ENCODE peak calls at places on chromosomes 5 and 9, in eight cellular contexts. C is neuronal stem cell, J is H9, F is IMR-90, P is SK-N-SH, D is fibroblast of lung, H is endodermal cell, Y is mammary epithelial cell. A is an unnamed sample.

GRCh38 chr5:470961-471749 is 28.2 kb downstream of the EXOC3 start:
- DNase-seq in C (no peak), J (no peak), F (no peak), P (no peak), D (no peak), H (peak), Y (no peak), A (no peak)

GRCh38 chr9:8389531-8389930 is 590.0 kb upstream of the DMAC1 start:
- DNase-seq in C (no peak), J (no peak), F (no peak), P (no peak), D (no peak), H (no peak), Y (no peak), A (no peak)

GRCh38 chr9:127762111-127762676 is 16.3 kb downstream of the SH2D3C start:
- DNase-seq in C (no peak), J (no peak), F (no peak), P (no peak), D (no peak), H (no peak), Y (no peak), A (no peak)

GRCh38 chr9:15329539-15330109 is 22.6 kb upstream of the TTC39B start:
- DNase-seq in C (no peak), J (no peak), F (no peak), P (no peak), D (no peak), H (no peak), Y (no peak), A (no peak)

GRCh38 chr9:24817756-24818155 is 272.1 kb upstream of the IZUMO3 start:
- DNase-seq in C (no peak), J (no peak), F (no peak), P (no peak), D (no peak), H (no peak), Y (no peak), A (no peak)

GRCh38 chr9:1743121-1743710 is 271.9 kb upstream of the SMARCA2 start:
- DNase-seq in C (peak), J (no peak), F (no peak), P (no peak), D (no peak), H (no peak), Y (no peak), A (no peak)

GRCh38 chr5:124064956-124065355 is 553.0 kb downstream of the CSNK1G3 start:
- DNase-seq in C (no peak), J (no peak), F (peak), P (no peak), D (no peak), H (no peak), Y (no peak), A (peak)

GRCh38 chr5:141637693-141638419 is 1.1 kb downstream of the RELL2 start:
- DNase-seq in C (peak), J (peak), F (peak), P (peak), D (peak), H (peak), Y (no peak), A (no peak)

GRCh38 chr9:2015581-2016410 is 649 bp downstream of the SMARCA2 start:
- DNase-seq in C (peak), J (peak), F (peak), P (peak), D (peak), H (peak), Y (peak), A (peak)

GRCh38 chr5:54626407-54626806 is 108.8 kb downstream of the SNX18 start:
- DNase-seq in C (no peak), J (no peak), F (no peak), P (no peak), D (no peak), H (no peak), Y (no peak), A (no peak)

GRCh38 chr5:169745441-169746146 is 108.5 kb downstream of the DOCK2 start:
- DNase-seq in C (no peak), J (no peak), F (peak), P (no peak), D (peak), H (peak), Y (peak), A (peak)

GRCh38 chr9:95457769-95458168 is 59.0 kb downstream of the PTCH1 start:
- DNase-seq in C (no peak), J (no peak), F (peak), P (no peak), D (peak), H (no peak), Y (no peak), A (no peak)

GRCh38 chr9:29511680-29512079 is 1938.4 kb upstream of the C9orf72 start:
- DNase-seq in C (no peak), J (peak), F (no peak), P (no peak), D (no peak), H (no peak), Y (no peak), A (no peak)

GRCh38 chr5:140351609-140352334 is 5.4 kb upstream of the HBEGF start:
- DNase-seq in C (peak), J (no peak), F (peak), P (peak), D (peak), H (peak), Y (peak), A (peak)

GRCh38 chr5:58299266-58299665 is 160.6 kb downstream of the PLK2 start:
- DNase-seq in C (no peak), J (no peak), F (no peak), P (no peak), D (no peak), H (no peak), Y (no peak), A (no peak)

GRCh38 chr5:178241259-178241658 is 8.7 kb upstream of the PHYKPL start:
- DNase-seq in C (no peak), J (no peak), F (no peak), P (no peak), D (no peak), H (no peak), Y (no peak), A (no peak)

GRCh38 chr5:58258984-58259684 is 200.8 kb downstream of the PLK2 start:
- DNase-seq in C (no peak), J (no peak), F (no peak), P (no peak), D (no peak), H (no peak), Y (no peak), A (no peak)

GRCh38 chr5:73482383-73483193 is 15.7 kb upstream of the BTF3 start:
- DNase-seq in C (no peak), J (no peak), F (peak), P (no peak), D (peak), H (no peak), Y (no peak), A (peak)

GRCh38 chr5:71693828-71694427 is 25.1 kb upstream of the CARTPT start:
- DNase-seq in C (no peak), J (peak), F (no peak), P (peak), D (no peak), H (peak), Y (no peak), A (no peak)

GRCh38 chr5:124963236-124963929 is 216.9 kb upstream of the ZNF608 start:
- DNase-seq in C (no peak), J (peak), F (peak), P (no peak), D (peak), H (peak), Y (peak), A (peak)

GRCh38 chr9:28883209-28883608 is 1309.9 kb upstream of the C9orf72 start:
- DNase-seq in C (no peak), J (no peak), F (no peak), P (no peak), D (no peak), H (no peak), Y (no peak), A (no peak)

GRCh38 chr5:19241690-19242089 is 746.3 kb downstream of the CDH18 start:
- DNase-seq in C (no peak), J (no peak), F (no peak), P (no peak), D (peak), H (no peak), Y (peak), A (peak)

GRCh38 chr9:72839140-72839539 is 113.7 kb downstream of the ALDH1A1 start:
- DNase-seq in C (no peak), J (no peak), F (no peak), P (no peak), D (peak), H (no peak), Y (no peak), A (no peak)

GRCh38 chr5:150457112-150457511 is 7.6 kb upstream of the RPS14 start:
- DNase-seq in C (no peak), J (peak), F (no peak), P (no peak), D (no peak), H (peak), Y (no peak), A (no peak)
- H3K9ac ChIP-seq in C (no peak), J (no peak), F (no peak), P (no peak), D (no peak), H (no peak), Y (no peak), A (no peak)

DNA sequence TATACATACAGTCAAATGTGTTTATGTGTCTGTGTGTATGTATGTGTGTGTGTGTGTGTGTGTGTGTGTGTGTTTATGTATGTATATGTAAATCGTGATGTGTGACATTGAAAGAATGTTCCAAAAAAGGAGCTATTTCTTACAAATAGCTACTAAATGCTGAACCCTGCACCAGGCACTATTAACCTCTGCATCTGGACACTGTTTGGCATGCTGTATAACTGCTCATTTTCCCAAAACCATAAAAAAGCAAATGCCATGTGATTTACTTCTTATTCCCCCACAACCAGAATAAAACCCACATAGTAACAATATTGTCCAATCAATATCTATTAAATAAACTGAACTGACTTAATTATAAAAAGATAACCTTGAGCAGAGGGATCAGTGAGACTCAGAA is 91.1 kb downstream of the NR6A1 start:
- DNase-seq in C (no peak), J (no peak), F (no peak), P (no peak), D (no peak), H (no peak), Y (no peak), A (no peak)
- H3K9ac ChIP-seq in C (no peak), J (no peak), F (no peak), P (no peak), D (no peak), H (no peak), Y (no peak), A (no peak)

DNA sequence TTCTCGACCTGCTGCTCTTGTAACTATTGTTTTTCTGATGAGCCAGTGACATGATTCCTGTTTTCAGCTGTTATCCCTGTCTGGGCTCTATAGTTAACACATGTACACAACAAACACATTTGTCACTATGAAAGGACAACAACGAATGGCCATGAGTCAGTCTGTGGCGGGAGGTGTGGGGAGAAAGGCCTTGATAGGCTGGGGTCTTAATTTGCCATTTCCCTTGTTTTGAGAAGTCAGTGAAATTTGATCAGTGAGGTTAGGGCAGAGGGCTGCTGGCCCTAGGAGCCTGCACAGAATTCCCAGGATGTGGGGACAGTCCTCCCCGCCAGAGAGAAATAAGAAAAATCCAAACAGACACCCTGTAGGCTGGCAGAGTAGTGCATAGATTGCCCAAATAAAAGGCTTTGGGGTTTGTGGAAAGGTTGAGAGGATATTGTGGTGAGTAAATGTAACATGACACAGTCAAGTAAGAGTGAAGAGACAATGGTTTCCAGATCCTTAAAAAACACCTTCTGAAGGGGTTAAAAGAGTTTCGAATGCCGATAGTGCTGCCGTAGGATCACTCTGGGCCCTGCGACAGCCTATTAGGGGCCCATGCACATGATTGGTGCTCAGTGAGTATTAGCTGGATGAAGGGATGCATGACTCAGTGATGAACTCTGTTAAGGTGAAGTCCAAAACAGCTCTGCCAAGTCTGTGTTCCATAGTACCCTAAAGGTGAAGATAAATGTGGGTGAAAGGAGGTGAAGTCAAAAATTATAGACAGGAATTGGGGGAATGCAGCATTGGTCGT is 110.9 kb upstream of the PRRC1 start:
- DNase-seq in C (no peak), J (peak), F (no peak), P (no peak), D (no peak), H (peak), Y (no peak), A (no peak)
- H3K9ac ChIP-seq in C (no peak), J (no peak), F (no peak), P (no peak), D (no peak), H (no peak), Y (no peak), A (no peak)

GRCh38 chr5:80069251-80069650 is 34.1 kb downstream of the THBS4 start:
- DNase-seq in C (no peak), J (no peak), F (no peak), P (no peak), D (no peak), H (no peak), Y (no peak), A (no peak)
- H3K9ac ChIP-seq in C (no peak), J (no peak), F (no peak), P (no peak), D (no peak), H (no peak), Y (no peak), A (no peak)

GRCh38 chr5:65805082-65805481 is 83.1 kb downstream of the NLN start:
- DNase-seq in C (no peak), J (no peak), F (no peak), P (no peak), D (no peak), H (no peak), Y (no peak), A (no peak)
- H3K9ac ChIP-seq in C (no peak), J (no peak), F (no peak), P (no peak), D (no peak), H (no peak), Y (no peak), A (no peak)

DNA sequence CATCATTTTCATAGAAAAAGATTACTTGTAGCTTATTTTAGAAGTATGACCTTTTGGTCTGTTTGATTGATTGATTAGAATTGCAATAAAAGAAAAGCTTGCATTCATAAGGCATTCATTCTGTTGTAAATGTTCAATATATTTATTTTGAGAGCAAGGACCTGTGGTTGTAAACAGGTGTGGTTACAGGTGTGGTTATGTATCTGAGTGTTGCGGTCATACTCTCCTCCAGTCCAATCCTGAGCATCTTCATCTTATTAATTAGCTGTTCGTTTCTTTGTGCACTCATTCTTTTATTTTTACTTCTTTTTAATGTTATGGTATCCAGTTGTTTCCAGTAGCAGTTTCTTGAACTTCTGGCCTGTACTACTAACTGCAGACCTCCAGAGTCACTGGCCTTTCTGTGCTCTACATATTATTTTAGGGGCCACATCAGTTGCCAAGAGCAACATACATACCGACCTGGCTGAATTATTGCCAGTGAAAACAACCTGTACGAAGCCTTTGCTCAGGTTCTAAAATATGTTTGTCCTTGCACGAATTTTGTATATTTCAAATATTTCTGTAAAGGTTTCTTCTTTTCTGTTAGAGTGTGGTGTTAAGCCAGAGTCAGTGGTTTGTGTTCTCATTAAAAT is 128.7 kb downstream of the CDC42SE2 start:
- DNase-seq in C (no peak), J (no peak), F (no peak), P (no peak), D (no peak), H (no peak), Y (no peak), A (no peak)
- H3K9ac ChIP-seq in C (no peak), J (no peak), F (no peak), P (no peak), D (no peak), H (no peak), Y (no peak), A (no peak)

DNA sequence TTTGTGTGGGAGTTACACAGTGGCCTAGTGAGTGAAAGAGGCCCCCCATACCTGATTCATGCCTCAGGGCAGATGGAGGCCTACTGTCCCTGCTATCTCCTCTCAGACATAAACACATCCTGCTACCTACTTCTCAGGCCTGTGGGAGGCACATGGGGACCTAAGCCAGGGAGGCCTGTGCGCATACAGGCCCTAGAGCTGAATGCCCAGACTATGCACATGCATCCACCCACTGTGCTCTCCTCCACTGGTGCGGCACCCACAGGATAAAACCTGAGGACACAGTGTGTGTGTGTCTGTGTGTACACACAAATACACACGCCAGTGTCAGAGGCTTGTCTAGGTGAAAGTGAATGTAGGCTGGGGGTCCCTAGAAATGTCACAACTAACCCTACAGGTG is 1.4 kb downstream of the PAX5 start:
- DNase-seq in C (no peak), J (no peak), F (no peak), P (no peak), D (no peak), H (peak), Y (no peak), A (no peak)
- H3K9ac ChIP-seq in C (no peak), J (no peak), F (no peak), P (no peak), D (no peak), H (no peak), Y (no peak), A (no peak)

DNA sequence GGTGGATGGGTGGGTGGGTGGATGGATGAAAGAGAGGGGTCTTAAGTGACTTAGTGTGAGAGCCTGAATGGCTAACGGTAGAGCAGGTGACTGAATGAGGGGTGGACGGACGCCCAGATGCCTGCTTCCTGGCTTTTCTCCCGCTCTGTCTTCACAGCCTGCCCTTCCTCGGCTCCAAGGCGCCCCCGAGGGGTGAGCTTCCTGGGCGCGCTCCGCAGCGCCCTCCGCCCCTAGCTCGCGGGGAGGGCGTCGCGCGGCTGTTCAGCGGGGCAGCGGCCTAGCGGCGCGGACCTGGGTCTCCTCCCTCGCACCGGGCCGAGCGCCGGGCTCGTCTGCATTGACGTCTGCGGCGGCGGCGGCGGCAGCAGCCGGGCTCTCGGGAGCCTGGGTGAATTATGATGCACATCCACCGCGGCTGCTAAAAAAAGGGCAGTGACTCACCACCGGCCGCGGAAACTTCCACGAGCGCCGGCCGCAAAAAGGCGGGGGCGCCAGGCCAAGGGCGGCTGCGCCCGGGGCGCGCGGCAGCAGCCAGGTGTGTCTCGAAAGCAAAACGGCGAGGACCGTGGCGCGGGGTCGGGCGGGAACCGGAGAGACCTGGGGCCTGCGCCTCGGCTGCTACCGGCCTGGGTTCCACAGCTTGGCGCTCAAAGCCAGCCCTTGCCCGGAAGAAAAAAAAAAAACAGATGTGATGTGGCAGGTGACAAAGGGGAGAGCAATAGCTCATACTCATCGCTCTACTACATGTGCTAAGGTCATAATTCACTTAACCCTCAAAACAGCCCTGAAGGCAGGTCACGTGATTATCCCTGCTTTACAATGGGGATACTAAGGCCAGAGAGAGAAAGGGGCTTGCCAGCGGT is 143.0 kb upstream of the ADRA1B start:
- DNase-seq in C (peak), J (peak), F (peak), P (peak), D (peak), H (peak), Y (peak), A (peak)
- H3K9ac ChIP-seq in C (peak), J (no peak), F (peak), P (peak), D (peak), H (no peak), Y (peak), A (peak)

DNA sequence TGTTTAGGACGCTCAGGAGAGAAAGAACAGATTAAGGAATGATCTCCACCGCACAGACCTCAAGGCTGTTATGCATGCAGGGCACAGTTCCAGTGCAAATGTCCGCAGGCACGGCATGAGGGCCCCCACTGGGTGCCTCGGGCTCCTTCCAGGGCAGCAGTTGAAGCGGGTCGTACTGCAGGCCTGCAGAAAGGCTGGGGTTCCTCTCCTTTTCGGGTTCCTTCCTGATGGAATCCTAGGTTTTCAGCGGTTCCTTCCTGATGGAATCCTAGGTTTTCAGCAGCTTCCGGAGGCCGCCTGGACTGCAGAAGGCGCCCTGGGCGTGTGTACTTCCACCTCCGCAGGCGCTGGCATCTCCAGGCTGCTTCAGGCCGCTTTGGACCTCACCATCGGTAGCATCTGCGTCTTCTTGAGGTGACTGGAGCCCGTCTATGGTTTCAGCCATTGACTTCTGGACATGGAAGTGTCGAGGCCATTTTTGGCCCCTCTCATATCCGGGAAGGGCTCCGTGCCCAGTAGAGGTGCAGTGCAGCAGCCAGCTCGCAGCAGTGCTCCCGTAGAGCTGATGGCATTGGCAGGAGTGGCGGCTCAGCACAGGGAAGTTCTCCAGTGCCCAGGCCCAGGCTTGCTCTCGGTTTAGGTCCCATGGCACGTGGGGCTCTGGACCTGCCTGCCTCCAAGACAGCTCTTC is 5.6 kb upstream of the MGAT4B start:
- DNase-seq in C (no peak), J (no peak), F (no peak), P (no peak), D (no peak), H (no peak), Y (no peak), A (no peak)
- H3K9ac ChIP-seq in C (no peak), J (no peak), F (no peak), P (no peak), D (no peak), H (no peak), Y (no peak), A (no peak)

A was measured in PC-3.